ENCODE peak calls at places on chromosome 2, in ten cellular contexts. H is HFFc6, D is left lung, G is fibroblast of mammary gland, O is AG04449, Z is esophagus squamous epithelium, T is BE2C, I is PC-9, S is brain microvascular endothelial cell, E is neural crest cell. N is an unnamed sample.

GRCh38 chr2:230160112-230160660 is 59.6 kb downstream of the SP110 start:
- DNase-seq in H (peak; percentile 20), D (no peak), G (peak; percentile 54), O (no peak), Z (no peak), T (peak; percentile 49), I (peak; percentile 58), S (peak; percentile 16), E (peak; percentile 59), N (peak; percentile 52)

GRCh38 chr2:20634430-20635095 is 16.3 kb downstream of the HS1BP3 start:
- DNase-seq in H (peak; percentile 56), D (peak; percentile 49), G (peak; percentile 68), O (no peak), Z (no peak), T (no peak), I (peak; percentile 63), S (peak; percentile 70), E (no peak), N (no peak)

GRCh38 chr2:199339826-199340605 is 117.7 kb downstream of the SATB2 start:
- DNase-seq in H (peak; percentile 9), D (no peak), G (peak; percentile 25), O (no peak), Z (no peak), T (no peak), I (no peak), S (no peak), E (no peak), N (no peak)

GRCh38 chr2:120358734-120359465 is 13.0 kb downstream of the INHBB start:
- DNase-seq in H (no peak), D (peak; percentile 67), G (no peak), O (no peak), Z (no peak), T (no peak), I (no peak), S (no peak), E (no peak), N (no peak)

GRCh38 chr2:172086349-172087190 is 1.3 kb downstream of the DLX1 start:
- DNase-seq in H (no peak), D (no peak), G (no peak), O (no peak), Z (no peak), T (no peak), I (no peak), S (no peak), E (peak; percentile 30), N (no peak)

GRCh38 chr2:151525872-151526271 is 116.2 kb downstream of the RIF1 start:
- DNase-seq in H (no peak), D (no peak), G (no peak), O (no peak), Z (no peak), T (no peak), I (no peak), S (no peak), E (no peak), N (no peak)

GRCh38 chr2:68287580-68288441 is 31.9 kb downstream of the CNRIP1 start:
- DNase-seq in H (no peak), D (no peak), G (peak; percentile 65), O (no peak), Z (no peak), T (no peak), I (no peak), S (no peak), E (no peak), N (no peak)

GRCh38 chr2:127061377-127062273 is 45.3 kb downstream of the BIN1 start:
- DNase-seq in H (no peak), D (no peak), G (no peak), O (no peak), Z (no peak), T (no peak), I (no peak), S (peak; percentile 16), E (no peak), N (no peak)

GRCh38 chr2:18824317-18824716 is 234.9 kb upstream of the NT5C1B start:
- DNase-seq in H (no peak), D (no peak), G (no peak), O (no peak), Z (no peak), T (no peak), I (peak; percentile 67), S (no peak), E (no peak), N (no peak)

GRCh38 chr2:98806266-98806697 is 75.3 kb upstream of the MGAT4A start:
- DNase-seq in H (no peak), D (peak; percentile 87), G (no peak), O (no peak), Z (no peak), T (no peak), I (peak; percentile 66), S (no peak), E (no peak), N (no peak)

GRCh38 chr2:19883971-19884720 is 17.6 kb downstream of the TTC32 start:
- DNase-seq in H (no peak), D (no peak), G (no peak), O (no peak), Z (no peak), T (no peak), I (no peak), S (no peak), E (no peak), N (no peak)

GRCh38 chr2:46270384-46270783 is 26.8 kb upstream of the EPAS1 start:
- DNase-seq in H (no peak), D (no peak), G (no peak), O (no peak), Z (no peak), T (no peak), I (no peak), S (peak; percentile 22), E (no peak), N (no peak)

GRCh38 chr2:229425573-229425972 is 154.5 kb upstream of the PID1 start:
- DNase-seq in H (no peak), D (no peak), G (peak; percentile 51), O (no peak), Z (no peak), T (no peak), I (no peak), S (no peak), E (no peak), N (no peak)

GRCh38 chr2:241267249-241268067 is 48.0 kb downstream of the HDLBP start:
- DNase-seq in H (no peak), D (no peak), G (no peak), O (no peak), Z (no peak), T (no peak), I (no peak), S (no peak), E (no peak), N (no peak)
- TF ChIP-seq CTCF in H (peak; percentile 20), D (no peak), G (no peak), O (no peak), Z (no peak), T (no peak), I (no peak), S (peak; percentile 20), E (no peak), N (no peak)

GRCh38 chr2:38076250-38076709 is 329 bp upstream of the CYP1B1 start:
- DNase-seq in H (peak; percentile 25), D (peak; percentile 94), G (peak; percentile 80), O (no peak), Z (peak; percentile 8), T (peak; percentile 76), I (no peak), S (peak; percentile 61), E (peak; percentile 40), N (no peak)

GRCh38 chr2:38073211-38074005 is 2.5 kb downstream of the CYP1B1 start:
- DNase-seq in H (no peak), D (peak; percentile 78), G (peak; percentile 56), O (no peak), Z (no peak), T (no peak), I (peak; percentile 37), S (no peak), E (no peak), N (no peak)

GRCh38 chr2:38075436-38076249 is at the start of gene CYP1B1:
- DNase-seq in H (no peak), D (peak; percentile 88), G (no peak), O (no peak), Z (no peak), T (no peak), I (no peak), S (no peak), E (no peak), N (no peak)

GRCh38 chr2:38074047-38074774 is 1.7 kb downstream of the CYP1B1 start:
- DNase-seq in H (no peak), D (peak; percentile 61), G (no peak), O (no peak), Z (no peak), T (no peak), I (peak; percentile 34), S (no peak), E (peak; percentile 11), N (no peak)

GRCh38 chr2:38074775-38075435 is 1.0 kb downstream of the CYP1B1 start:
- DNase-seq in H (no peak), D (peak; percentile 88), G (peak; percentile 34), O (no peak), Z (no peak), T (no peak), I (peak; percentile 47), S (no peak), E (peak; percentile 12), N (no peak)
- TF ChIP-seq CTCF in H (no peak), D (no peak), G (no peak), O (no peak), Z (no peak), T (no peak), I (no peak), S (no peak), E (peak; percentile 15), N (no peak)

GRCh38 chr2:58895849-58896248 is 654.7 kb upstream of the FANCL start:
- DNase-seq in H (no peak), D (no peak), G (no peak), O (no peak), Z (no peak), T (no peak), I (no peak), S (no peak), E (no peak), N (no peak)

GRCh38 chr2:58893645-58894336 is 652.7 kb upstream of the FANCL start:
- DNase-seq in H (no peak), D (no peak), G (no peak), O (no peak), Z (no peak), T (no peak), I (no peak), S (no peak), E (no peak), N (no peak)

GRCh38 chr2:58896600-58896999 is 655.5 kb upstream of the FANCL start:
- DNase-seq in H (no peak), D (no peak), G (peak; percentile 60), O (peak; percentile 33), Z (no peak), T (no peak), I (no peak), S (peak; percentile 49), E (no peak), N (no peak)

GRCh38 chr2:58890865-58891525 is 649.9 kb upstream of the FANCL start:
- DNase-seq in H (no peak), D (no peak), G (no peak), O (no peak), Z (no peak), T (no peak), I (no peak), S (no peak), E (no peak), N (no peak)

GRCh38 chr2:58891828-58892366 is 650.8 kb upstream of the FANCL start:
- DNase-seq in H (no peak), D (no peak), G (no peak), O (no peak), Z (no peak), T (no peak), I (no peak), S (no peak), E (no peak), N (no peak)
- TF ChIP-seq CTCF in H (no peak), D (no peak), G (no peak), O (no peak), Z (no peak), T (no peak), I (no peak), S (no peak), E (no peak), N (no peak)

GRCh38 chr2:177164584-177165052 is 48.0 kb upstream of the HNRNPA3 start:
- DNase-seq in H (peak; percentile 62), D (peak; percentile 85), G (peak; percentile 80), O (no peak), Z (peak; percentile 28), T (peak; percentile 70), I (peak; percentile 87), S (peak; percentile 82), E (peak; percentile 89), N (peak; percentile 71)
- TF ChIP-seq CTCF in H (peak; percentile 100), D (peak; percentile 96), G (peak; percentile 100), O (peak; percentile 98), Z (peak; percentile 98), T (peak; percentile 99), I (peak; percentile 100), S (peak; percentile 100), E (peak; percentile 100), N (peak; percentile 100)